ENCODE peak calls at places on chromosomes 13 and 19, in nine cellular contexts. R, C, W, K, X, D, F, T and Z are unnamed samples.

GRCh38 chr13:110023729-110024645 is 237.6 kb upstream of the IRS2 start:
- DNase-seq in D (no peak), X (no peak), R (peak; percentile 83), T (no peak), C (peak; percentile 65), K (peak; percentile 36), W (no peak), F (no peak), Z (peak; percentile 39)

GRCh38 chr13:54965881-54966280 is 1937.3 kb downstream of the OLFM4 start:
- DNase-seq in K (no peak), C (peak; percentile 7), X (no peak), W (no peak), F (no peak), R (peak; percentile 63), T (no peak), D (no peak), Z (no peak)

GRCh38 chr19:29854033-29854432 is 42.2 kb downstream of the CCNE1 start:
- DNase-seq in D (no peak), C (no peak), K (no peak), T (no peak), F (no peak), R (no peak), X (no peak), W (no peak), Z (no peak)

GRCh38 chr13:91158015-91158390 is 189.5 kb upstream of the MIR17HG start:
- DNase-seq in R (no peak), K (no peak), C (no peak), T (no peak), F (no peak), W (no peak), X (no peak), D (no peak), Z (no peak)

GRCh38 chr13:114162533-114162922 is 16.5 kb upstream of the CFAP97D2 start:
- DNase-seq in X (no peak), K (no peak), C (no peak), F (no peak), D (no peak), T (no peak), W (no peak), R (no peak), Z (no peak)

GRCh38 chr13:92158335-92158734 is 759.9 kb downstream of the GPC5 start:
- DNase-seq in D (no peak), C (no peak), W (no peak), X (no peak), R (peak; percentile 79), T (no peak), F (peak; percentile 13), K (no peak), Z (no peak)

GRCh38 chr19:34967551-34967950 is 3.5 kb upstream of the ZNF792 start:
- DNase-seq in T (no peak), C (no peak), R (no peak), F (no peak), X (no peak), D (no peak), K (no peak), W (no peak), Z (no peak)

GRCh38 chr19:14507704-14508246 is 10.4 kb downstream of the DNAJB1 start:
- DNase-seq in T (no peak), D (no peak), F (peak; percentile 92), C (peak; percentile 64), K (no peak), W (no peak), X (no peak), R (peak; percentile 41), Z (no peak)

GRCh38 chr19:22532388-22533310 is 101.5 kb upstream of the ZNF492 start:
- DNase-seq in R (no peak), D (peak; percentile 32), K (peak; percentile 63), F (no peak), X (peak; percentile 59), C (no peak), W (peak; percentile 96), T (no peak), Z (peak; percentile 99)

GRCh38 chr13:75250526-75251183 is 231.3 kb downstream of the TBC1D4 start:
- DNase-seq in R (peak; percentile 86), K (peak; percentile 26), X (no peak), C (no peak), F (peak; percentile 71), W (no peak), T (no peak), D (no peak), Z (no peak)

GRCh38 chr19:41027273-41027967 is 36.3 kb downstream of the CYP2B6 start:
- DNase-seq in R (no peak), F (no peak), D (no peak), W (no peak), K (no peak), X (no peak), T (no peak), C (no peak), Z (no peak)

GRCh38 chr19:15129856-15130580 is 22.8 kb downstream of the SYDE1 start:
- DNase-seq in K (no peak), D (peak; percentile 47), F (no peak), T (no peak), R (no peak), C (peak; percentile 64), X (no peak), W (no peak), Z (peak; percentile 22)

GRCh38 chr13:106143930-106144709 is 391.3 kb downstream of the EFNB2 start:
- DNase-seq in X (no peak), C (peak; percentile 43), R (no peak), D (peak; percentile 66), W (no peak), F (no peak), K (no peak), T (no peak), Z (peak; percentile 45)

GRCh38 chr13:110470272-110471009 is 91.1 kb downstream of the RAB20 start:
- DNase-seq in F (no peak), T (no peak), C (no peak), X (no peak), R (no peak), K (no peak), D (no peak), W (no peak), Z (no peak)

GRCh38 chr19:50046649-50047503 is 21.1 kb downstream of the ZNF473 start:
- DNase-seq in W (peak; percentile 33), X (peak; percentile 48), T (no peak), R (peak; percentile 30), F (peak; percentile 7), C (no peak), D (peak; percentile 63), K (no peak), Z (peak; percentile 67)

GRCh38 chr19:4149518-4150288 is 3.7 kb upstream of the CREB3L3 start:
- DNase-seq in X (peak; percentile 74), C (peak; percentile 77), K (no peak), W (no peak), T (no peak), R (no peak), D (peak; percentile 86), F (no peak), Z (peak; percentile 43)

GRCh38 chr19:41575998-41576397 is at the start of gene CEACAM21:
- DNase-seq in R (no peak), X (peak; percentile 48), K (peak; percentile 64), D (peak; percentile 59), F (no peak), T (no peak), W (no peak), C (no peak), Z (peak; percentile 66)

GRCh38 chr13:73171926-73172325 is 113.1 kb downstream of the KLF5 start:
- DNase-seq in R (peak; percentile 19), C (peak; percentile 46), F (peak; percentile 14), W (no peak), K (no peak), D (no peak), T (no peak), X (no peak), Z (no peak)

GRCh38 chr19:6721773-6722172 is 1.3 kb upstream of the C3 start:
- DNase-seq in K (no peak), C (no peak), W (no peak), T (no peak), F (no peak), R (no peak), D (no peak), X (no peak), Z (no peak)

GRCh38 chr13:30108913-30109237 is 198.5 kb downstream of the KATNAL1 start:
- DNase-seq in K (no peak), C (peak; percentile 92), R (no peak), F (no peak), X (peak; percentile 91), W (no peak), T (no peak), D (peak; percentile 94), Z (peak; percentile 81)

DNA sequence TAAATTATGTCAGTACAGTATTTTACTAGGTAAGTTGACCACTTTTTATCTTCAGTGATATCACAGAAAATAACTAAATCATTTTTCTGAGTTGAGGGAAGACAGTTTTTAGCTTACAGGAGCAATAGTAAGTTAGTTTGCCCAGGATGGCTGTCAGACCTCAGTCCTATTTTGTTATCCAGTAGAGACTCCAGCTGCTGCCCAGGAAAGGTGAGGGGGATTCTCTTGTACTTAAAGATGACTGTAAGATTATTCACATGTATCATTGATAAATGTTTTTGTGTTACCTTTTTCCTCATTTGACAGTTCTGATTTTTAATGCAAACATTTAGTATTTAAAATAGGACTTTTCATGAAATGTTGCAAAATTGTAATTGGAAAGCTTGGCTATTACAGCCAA is 14.5 kb upstream of the GPR183 start:
- DNase-seq in T (no peak), W (no peak), F (no peak), C (no peak), R (no peak), K (no peak), X (no peak), D (no peak), Z (no peak)
- H3K4me3 ChIP-seq in T (no peak overlapping the region), W (no peak overlapping the region), F (no peak overlapping the region), C (no peak overlapping the region), R (no peak overlapping the region), K (no peak overlapping the region), X (no peak overlapping the region), D (no peak overlapping the region), Z (no peak overlapping the region)

GRCh38 chr13:38429916-38430315 is 80.3 kb downstream of the UFM1 start:
- DNase-seq in R (no peak), K (no peak), D (no peak), W (no peak), T (no peak), F (no peak), X (no peak), C (no peak), Z (no peak)
- H3K4me3 ChIP-seq in R (no peak overlapping the region), K (no peak overlapping the region), D (no peak overlapping the region), W (no peak overlapping the region), T (no peak overlapping the region), F (no peak overlapping the region), X (no peak overlapping the region), C (no peak overlapping the region), Z (no peak overlapping the region)

DNA sequence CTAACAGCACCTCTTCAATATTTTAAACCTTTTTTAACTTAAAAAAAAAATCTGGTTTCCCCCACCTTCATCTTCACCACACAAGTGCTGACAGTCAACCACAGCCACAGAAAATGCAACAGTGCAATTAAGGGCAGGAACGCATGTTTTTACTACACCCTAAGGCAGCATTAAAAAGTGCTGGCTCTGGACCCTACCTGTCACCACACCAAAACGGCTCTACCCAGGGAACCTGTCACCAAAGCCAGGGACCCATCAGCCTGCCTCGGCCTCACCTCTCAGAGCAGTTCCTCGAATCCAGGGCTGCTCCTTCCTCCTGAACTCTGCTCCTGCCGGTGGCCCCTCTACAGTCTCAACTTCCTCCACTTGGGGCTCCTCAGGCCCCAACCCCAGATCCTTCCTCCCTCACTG is 22.5 kb upstream of the SLC35E1 start:
- DNase-seq in F (no peak), R (no peak), C (no peak), D (no peak), K (no peak), T (no peak), X (no peak), W (no peak), Z (no peak)
- H3K4me3 ChIP-seq in F (no peak overlapping the region), R (no peak overlapping the region), C (no peak overlapping the region), D (no peak overlapping the region), K (no peak overlapping the region), T (no peak overlapping the region), X (no peak overlapping the region), W (no peak overlapping the region), Z (no peak overlapping the region)

GRCh38 chr13:112994084-112994780 is 25.2 kb downstream of the MCF2L start:
- DNase-seq in T (no peak), F (no peak), X (peak; percentile 69), R (no peak), K (no peak), D (no peak), W (no peak), C (no peak), Z (no peak)
- H3K4me3 ChIP-seq in T (no peak overlapping the region), F (no peak overlapping the region), X (no peak overlapping the region), R (no peak overlapping the region), K (no peak overlapping the region), D (no peak overlapping the region), W (no peak overlapping the region), C (no peak overlapping the region), Z (no peak overlapping the region)